ENCODE peak calls at places on chromosomes 13 and 19, in six cellular contexts. G is nucleus accumbens, Y is NCI-H1105, P is NCI-H146, R is GM18507, U is nephron progenitor cell. I is an unnamed sample.

GRCh38 chr13:98171806-98172569 is 5.1 kb downstream of the RNF113B start:
- DNase-seq in G (no peak), Y (no peak), P (peak), R (no peak), U (peak), I (no peak)

GRCh38 chr19:13781547-13781946 is 7.3 kb downstream of the C19orf53 start:
- DNase-seq in G (no peak), Y (peak), P (peak), R (no peak), U (peak), I (no peak)

GRCh38 chr19:46603195-46603637 is 2.1 kb downstream of the CALM3 start:
- DNase-seq in G (no peak), Y (no peak), P (no peak), R (no peak), U (no peak), I (no peak)

GRCh38 chr13:76016799-76017198 is 380.7 kb downstream of the LMO7 start:
- DNase-seq in G (no peak), Y (no peak), P (peak), R (no peak), U (peak), I (peak)

GRCh38 chr13:41603917-41604316 is 146.6 kb downstream of the RGCC start:
- DNase-seq in G (no peak), Y (no peak), P (no peak), R (no peak), U (no peak), I (no peak)

GRCh38 chr13:24741016-24741662 is 22.8 kb upstream of the RNF17 start:
- DNase-seq in G (no peak), Y (no peak), P (no peak), R (peak), U (no peak), I (no peak)

GRCh38 chr13:23987331-23987730 is 90.0 kb upstream of the C1QTNF9B start:
- DNase-seq in G (no peak), Y (no peak), P (no peak), R (no peak), U (no peak), I (no peak)

GRCh38 chr13:31896427-31896826 is 135.1 kb upstream of the FRY start:
- DNase-seq in G (no peak), Y (no peak), P (no peak), R (no peak), U (no peak), I (no peak)

GRCh38 chr13:53782400-53783030 is 753.9 kb downstream of the OLFM4 start:
- DNase-seq in G (no peak), Y (peak), P (peak), R (peak), U (peak), I (peak)

GRCh38 chr13:71758823-71759222 is 108.2 kb downstream of the DACH1 start:
- DNase-seq in G (no peak), Y (peak), P (peak), R (no peak), U (peak), I (peak)

GRCh38 chr19:18044825-18045304 is 36.9 kb downstream of the ARRDC2 start:
- DNase-seq in G (no peak), Y (no peak), P (peak), R (peak), U (peak), I (no peak)

GRCh38 chr13:22498006-22498405 is 682.8 kb upstream of the SGCG start:
- DNase-seq in G (no peak), Y (no peak), P (no peak), R (no peak), U (peak), I (no peak)

GRCh38 chr19:31301306-31301980 is 47.8 kb downstream of the TSHZ3 start:
- DNase-seq in G (no peak), Y (peak), P (no peak), R (no peak), U (no peak), I (no peak)

GRCh38 chr13:31050486-31051400 is 111.0 kb downstream of the HSPH1 start:
- DNase-seq in G (no peak), Y (no peak), P (no peak), R (no peak), U (no peak), I (no peak)

GRCh38 chr19:40666803-40667438 is 23.5 kb downstream of the NUMBL start:
- DNase-seq in G (no peak), Y (no peak), P (no peak), R (no peak), U (no peak), I (no peak)

GRCh38 chr19:45123440-45123850 is 30.5 kb downstream of the PPP1R37 start:
- DNase-seq in G (no peak), Y (no peak), P (no peak), R (no peak), U (no peak), I (no peak)

GRCh38 chr13:80131204-80131603 is 209.7 kb downstream of the SPRY2 start:
- DNase-seq in G (no peak), Y (no peak), P (no peak), R (no peak), U (peak), I (no peak)

GRCh38 chr13:70108276-70108845 is at the start of gene KLHL1:
- DNase-seq in G (no peak), Y (no peak), P (peak), R (no peak), U (peak), I (no peak)

GRCh38 chr19:2796659-2797266 is 11.5 kb downstream of the THOP1 start:
- DNase-seq in G (no peak), Y (no peak), P (no peak), R (no peak), U (no peak), I (no peak)